ENCODE peak calls at places on chromosome 9, in ten cellular contexts. One of them, this sample, is unnamed.

GRCh38 chr9:114484854-114485443 is 20.3 kb downstream of the WHRN start:
- DNase-seq in H9: no peak
- DNase-seq in HT1080: peak; percentile 95
- DNase-seq in NCI-H345: no peak
- DNase-seq in RWPE1: peak; percentile 94
- DNase-seq in non-pigmented ciliary epithelial cell: peak; percentile 37
- DNase-seq in COR-L47: no peak
- DNase-seq in NCI-H226: peak; percentile 42
- DNase-seq in hypothalamus: no peak
- DNase-seq in C1 segment of cervical spinal cord: no peak
- DNase-seq in this sample: peak; percentile 13

GRCh38 chr9:109766351-109766750 is 13.6 kb upstream of the PALM2AKAP2 start:
- DNase-seq in H9: no peak
- DNase-seq in HT1080: no peak
- DNase-seq in NCI-H345: no peak
- DNase-seq in RWPE1: peak; percentile 91
- DNase-seq in non-pigmented ciliary epithelial cell: peak; percentile 67
- DNase-seq in COR-L47: no peak
- DNase-seq in NCI-H226: peak; percentile 96
- DNase-seq in hypothalamus: no peak
- DNase-seq in C1 segment of cervical spinal cord: no peak
- DNase-seq in this sample: peak; percentile 42

GRCh38 chr9:126915281-126915816 is 767 bp downstream of the RALGPS1 start:
- DNase-seq in H9: peak; percentile 95
- DNase-seq in HT1080: no peak
- DNase-seq in NCI-H345: peak; percentile 88
- DNase-seq in RWPE1: peak; percentile 93
- DNase-seq in non-pigmented ciliary epithelial cell: no peak
- DNase-seq in COR-L47: peak; percentile 81
- DNase-seq in NCI-H226: no peak
- DNase-seq in hypothalamus: peak; percentile 33
- DNase-seq in C1 segment of cervical spinal cord: no peak
- DNase-seq in this sample: peak; percentile 41

GRCh38 chr9:127707766-127708165 is 978 bp downstream of the CFAP157 start:
- DNase-seq in H9: no peak
- DNase-seq in HT1080: peak; percentile 32
- DNase-seq in NCI-H345: no peak
- DNase-seq in RWPE1: no peak
- DNase-seq in non-pigmented ciliary epithelial cell: no peak
- DNase-seq in COR-L47: no peak
- DNase-seq in NCI-H226: no peak
- DNase-seq in hypothalamus: no peak
- DNase-seq in C1 segment of cervical spinal cord: no peak
- DNase-seq in this sample: no peak

GRCh38 chr9:4530375-4530774 is 40.1 kb downstream of the SLC1A1 start:
- DNase-seq in H9: no peak
- DNase-seq in HT1080: peak; percentile 52
- DNase-seq in NCI-H345: no peak
- DNase-seq in RWPE1: peak; percentile 63
- DNase-seq in non-pigmented ciliary epithelial cell: no peak
- DNase-seq in COR-L47: peak; percentile 3
- DNase-seq in NCI-H226: no peak
- DNase-seq in hypothalamus: no peak
- DNase-seq in C1 segment of cervical spinal cord: no peak
- DNase-seq in this sample: no peak

GRCh38 chr9:112867275-112867991 is 23.2 kb downstream of the SLC46A2 start:
- DNase-seq in H9: peak; percentile 73
- DNase-seq in HT1080: peak; percentile 89
- DNase-seq in NCI-H345: no peak
- DNase-seq in RWPE1: peak; percentile 90
- DNase-seq in non-pigmented ciliary epithelial cell: peak; percentile 31
- DNase-seq in COR-L47: no peak
- DNase-seq in NCI-H226: peak; percentile 90
- DNase-seq in hypothalamus: no peak
- DNase-seq in C1 segment of cervical spinal cord: no peak
- DNase-seq in this sample: peak; percentile 70

GRCh38 chr9:83583151-83584014 is 39.6 kb upstream of the IDNK start:
- DNase-seq in H9: peak; percentile 77
- DNase-seq in HT1080: peak; percentile 37
- DNase-seq in NCI-H345: peak; percentile 26
- DNase-seq in RWPE1: peak; percentile 70
- DNase-seq in non-pigmented ciliary epithelial cell: peak; percentile 40
- DNase-seq in COR-L47: peak; percentile 17
- DNase-seq in NCI-H226: peak; percentile 57
- DNase-seq in hypothalamus: no peak
- DNase-seq in C1 segment of cervical spinal cord: no peak
- DNase-seq in this sample: peak; percentile 88

GRCh38 chr9:22119537-22120167 is 110.5 kb upstream of the CDKN2B start:
- DNase-seq in H9: no peak
- DNase-seq in HT1080: no peak
- DNase-seq in NCI-H345: no peak
- DNase-seq in RWPE1: no peak
- DNase-seq in non-pigmented ciliary epithelial cell: no peak
- DNase-seq in COR-L47: peak; percentile 1
- DNase-seq in NCI-H226: no peak
- DNase-seq in hypothalamus: no peak
- DNase-seq in C1 segment of cervical spinal cord: no peak
- DNase-seq in this sample: no peak

GRCh38 chr9:134333874-134334581 is 7.8 kb downstream of the RXRA start:
- DNase-seq in H9: no peak
- DNase-seq in HT1080: no peak
- DNase-seq in NCI-H345: no peak
- DNase-seq in RWPE1: no peak
- DNase-seq in non-pigmented ciliary epithelial cell: no peak
- DNase-seq in COR-L47: no peak
- DNase-seq in NCI-H226: no peak
- DNase-seq in hypothalamus: no peak
- DNase-seq in C1 segment of cervical spinal cord: no peak
- DNase-seq in this sample: no peak

GRCh38 chr9:93303806-93304573 is 120.1 kb downstream of the WNK2 start:
- DNase-seq in H9: peak; percentile 26
- DNase-seq in HT1080: no peak
- DNase-seq in NCI-H345: no peak
- DNase-seq in RWPE1: no peak
- DNase-seq in non-pigmented ciliary epithelial cell: no peak
- DNase-seq in COR-L47: no peak
- DNase-seq in NCI-H226: no peak
- DNase-seq in hypothalamus: no peak
- DNase-seq in C1 segment of cervical spinal cord: no peak
- DNase-seq in this sample: no peak

GRCh38 chr9:14529047-14529446 is 164.2 kb downstream of the ZDHHC21 start:
- DNase-seq in H9: no peak
- DNase-seq in HT1080: no peak
- DNase-seq in NCI-H345: no peak
- DNase-seq in RWPE1: no peak
- DNase-seq in non-pigmented ciliary epithelial cell: no peak
- DNase-seq in COR-L47: no peak
- DNase-seq in NCI-H226: no peak
- DNase-seq in hypothalamus: no peak
- DNase-seq in C1 segment of cervical spinal cord: no peak
- DNase-seq in this sample: no peak

GRCh38 chr9:21591221-21592062 is 109.3 kb upstream of the IFNE start:
- DNase-seq in H9: peak; percentile 72
- DNase-seq in HT1080: peak; percentile 99
- DNase-seq in NCI-H345: no peak
- DNase-seq in RWPE1: peak; percentile 87
- DNase-seq in non-pigmented ciliary epithelial cell: peak; percentile 97
- DNase-seq in COR-L47: no peak
- DNase-seq in NCI-H226: peak; percentile 81
- DNase-seq in hypothalamus: no peak
- DNase-seq in C1 segment of cervical spinal cord: no peak
- DNase-seq in this sample: peak; percentile 90

GRCh38 chr9:14372437-14373318 is 58.7 kb upstream of the NFIB start:
- DNase-seq in H9: peak; percentile 52
- DNase-seq in HT1080: peak; percentile 95
- DNase-seq in NCI-H345: peak; percentile 21
- DNase-seq in RWPE1: peak; percentile 87
- DNase-seq in non-pigmented ciliary epithelial cell: no peak
- DNase-seq in COR-L47: peak; percentile 24
- DNase-seq in NCI-H226: peak; percentile 75
- DNase-seq in hypothalamus: no peak
- DNase-seq in C1 segment of cervical spinal cord: no peak
- DNase-seq in this sample: no peak

GRCh38 chr9:7205806-7206205 is 448.0 kb downstream of the KDM4C start:
- DNase-seq in H9: no peak
- DNase-seq in HT1080: no peak
- DNase-seq in NCI-H345: no peak
- DNase-seq in RWPE1: no peak
- DNase-seq in non-pigmented ciliary epithelial cell: no peak
- DNase-seq in COR-L47: no peak
- DNase-seq in NCI-H226: no peak
- DNase-seq in hypothalamus: no peak
- DNase-seq in C1 segment of cervical spinal cord: no peak
- DNase-seq in this sample: no peak

GRCh38 chr9:83569326-83569725 is 31.1 kb upstream of the FRMD3 start:
- DNase-seq in H9: no peak
- DNase-seq in HT1080: no peak
- DNase-seq in NCI-H345: no peak
- DNase-seq in RWPE1: no peak
- DNase-seq in non-pigmented ciliary epithelial cell: no peak
- DNase-seq in COR-L47: no peak
- DNase-seq in NCI-H226: no peak
- DNase-seq in hypothalamus: no peak
- DNase-seq in C1 segment of cervical spinal cord: no peak
- DNase-seq in this sample: no peak

GRCh38 chr9:123825337-123825736 is 104.6 kb downstream of the DENND1A start:
- DNase-seq in H9: no peak
- DNase-seq in HT1080: no peak
- DNase-seq in NCI-H345: no peak
- DNase-seq in RWPE1: peak; percentile 28
- DNase-seq in non-pigmented ciliary epithelial cell: no peak
- DNase-seq in COR-L47: no peak
- DNase-seq in NCI-H226: peak; percentile 47
- DNase-seq in hypothalamus: no peak
- DNase-seq in C1 segment of cervical spinal cord: no peak
- DNase-seq in this sample: peak; percentile 13

GRCh38 chr9:137434498-137435380 is 6.4 kb downstream of the ENTPD8 start:
- DNase-seq in H9: no peak
- DNase-seq in HT1080: no peak
- DNase-seq in NCI-H345: no peak
- DNase-seq in RWPE1: no peak
- DNase-seq in non-pigmented ciliary epithelial cell: no peak
- DNase-seq in COR-L47: no peak
- DNase-seq in NCI-H226: no peak
- DNase-seq in hypothalamus: no peak
- DNase-seq in C1 segment of cervical spinal cord: no peak
- DNase-seq in this sample: no peak

GRCh38 chr9:28121353-28121752 is 548.1 kb upstream of the C9orf72 start:
- DNase-seq in H9: no peak
- DNase-seq in HT1080: no peak
- DNase-seq in NCI-H345: peak; percentile 41
- DNase-seq in RWPE1: no peak
- DNase-seq in non-pigmented ciliary epithelial cell: no peak
- DNase-seq in COR-L47: peak; percentile 62
- DNase-seq in NCI-H226: no peak
- DNase-seq in hypothalamus: no peak
- DNase-seq in C1 segment of cervical spinal cord: no peak
- DNase-seq in this sample: no peak

GRCh38 chr9:29285818-29286217 is 1712.5 kb upstream of the C9orf72 start:
- DNase-seq in H9: peak; percentile 29
- DNase-seq in HT1080: peak; percentile 25
- DNase-seq in NCI-H345: no peak
- DNase-seq in RWPE1: no peak
- DNase-seq in non-pigmented ciliary epithelial cell: no peak
- DNase-seq in COR-L47: peak; percentile 0
- DNase-seq in NCI-H226: peak; percentile 4
- DNase-seq in hypothalamus: no peak
- DNase-seq in C1 segment of cervical spinal cord: no peak
- DNase-seq in this sample: no peak

GRCh38 chr9:78775889-78776288 is 479.0 kb downstream of the PSAT1 start:
- DNase-seq in H9: no peak
- DNase-seq in HT1080: no peak
- DNase-seq in NCI-H345: no peak
- DNase-seq in RWPE1: no peak
- DNase-seq in non-pigmented ciliary epithelial cell: no peak
- DNase-seq in COR-L47: no peak
- DNase-seq in NCI-H226: no peak
- DNase-seq in hypothalamus: no peak
- DNase-seq in C1 segment of cervical spinal cord: no peak
- DNase-seq in this sample: no peak

GRCh38 chr9:92970467-92970923 is 23.2 kb downstream of the FGD3 start:
- DNase-seq in H9: peak; percentile 89
- DNase-seq in HT1080: peak; percentile 51
- DNase-seq in NCI-H345: no peak
- DNase-seq in RWPE1: peak; percentile 75
- DNase-seq in non-pigmented ciliary epithelial cell: no peak
- DNase-seq in COR-L47: no peak
- DNase-seq in NCI-H226: peak; percentile 34
- DNase-seq in hypothalamus: no peak
- DNase-seq in C1 segment of cervical spinal cord: no peak
- DNase-seq in this sample: no peak

GRCh38 chr9:76557674-76558073 is 98.7 kb downstream of the GCNT1 start:
- DNase-seq in H9: no peak
- DNase-seq in HT1080: no peak
- DNase-seq in NCI-H345: no peak
- DNase-seq in RWPE1: peak; percentile 30
- DNase-seq in non-pigmented ciliary epithelial cell: no peak
- DNase-seq in COR-L47: no peak
- DNase-seq in NCI-H226: peak; percentile 55
- DNase-seq in hypothalamus: no peak
- DNase-seq in C1 segment of cervical spinal cord: no peak
- DNase-seq in this sample: no peak

GRCh38 chr9:33416996-33417395 is 14.6 kb upstream of the AQP7 start:
- DNase-seq in H9: no peak
- DNase-seq in HT1080: no peak
- DNase-seq in NCI-H345: no peak
- DNase-seq in RWPE1: no peak
- DNase-seq in non-pigmented ciliary epithelial cell: no peak
- DNase-seq in COR-L47: no peak
- DNase-seq in NCI-H226: no peak
- DNase-seq in hypothalamus: no peak
- DNase-seq in C1 segment of cervical spinal cord: no peak
- DNase-seq in this sample: no peak

GRCh38 chr9:124455820-124456219 is 5.6 kb downstream of the ADGRD2 start:
- DNase-seq in H9: no peak
- DNase-seq in HT1080: no peak
- DNase-seq in NCI-H345: no peak
- DNase-seq in RWPE1: no peak
- DNase-seq in non-pigmented ciliary epithelial cell: no peak
- DNase-seq in COR-L47: no peak
- DNase-seq in NCI-H226: no peak
- DNase-seq in hypothalamus: no peak
- DNase-seq in C1 segment of cervical spinal cord: no peak
- DNase-seq in this sample: no peak

GRCh38 chr9:127803507-127804352 is 1.0 kb downstream of the FPGS start:
- DNase-seq in H9: no peak
- DNase-seq in HT1080: peak; percentile 64
- DNase-seq in NCI-H345: peak; percentile 17
- DNase-seq in RWPE1: peak; percentile 99
- DNase-seq in non-pigmented ciliary epithelial cell: no peak
- DNase-seq in COR-L47: no peak
- DNase-seq in NCI-H226: peak; percentile 86
- DNase-seq in hypothalamus: no peak
- DNase-seq in C1 segment of cervical spinal cord: no peak
- DNase-seq in this sample: no peak

GRCh38 chr9:89999534-90000370 is 394.9 kb downstream of the GADD45G start:
- DNase-seq in H9: no peak
- DNase-seq in HT1080: peak; percentile 33
- DNase-seq in NCI-H345: peak; percentile 80
- DNase-seq in RWPE1: no peak
- DNase-seq in non-pigmented ciliary epithelial cell: no peak
- DNase-seq in COR-L47: peak; percentile 80
- DNase-seq in NCI-H226: no peak
- DNase-seq in hypothalamus: peak; percentile 24
- DNase-seq in C1 segment of cervical spinal cord: peak; percentile 15
- DNase-seq in this sample: no peak

GRCh38 chr9:126206099-126206498 is 120.5 kb upstream of the MVB12B start:
- DNase-seq in H9: no peak
- DNase-seq in HT1080: no peak
- DNase-seq in NCI-H345: no peak
- DNase-seq in RWPE1: no peak
- DNase-seq in non-pigmented ciliary epithelial cell: no peak
- DNase-seq in COR-L47: no peak
- DNase-seq in NCI-H226: no peak
- DNase-seq in hypothalamus: no peak
- DNase-seq in C1 segment of cervical spinal cord: no peak
- DNase-seq in this sample: no peak

GRCh38 chr9:124881138-124881743 is 19.3 kb downstream of the ARPC5L start:
- DNase-seq in H9: no peak
- DNase-seq in HT1080: no peak
- DNase-seq in NCI-H345: no peak
- DNase-seq in RWPE1: no peak
- DNase-seq in non-pigmented ciliary epithelial cell: no peak
- DNase-seq in COR-L47: no peak
- DNase-seq in NCI-H226: no peak
- DNase-seq in hypothalamus: no peak
- DNase-seq in C1 segment of cervical spinal cord: no peak
- DNase-seq in this sample: no peak

This sample was measured in trophoblast cell.